ENCODE peak calls at places on chromosomes 11 and 22, in eight cellular contexts. M is anterior cingulate cortex; A is effector CD4-positive, alpha-beta T cell; K is stimulated activated CD8-positive, alpha-beta memory T cell treated with anti-CD3 and anti-CD28 coated beads, Interleukin-4, amount 100 ng/mL, for 4 hours; L is NB4; Z is sciatic nerve; P is substantia nigra; X is islet precursor cell. S is an unnamed sample.

GRCh38 chr11:22337571-22338464 is at the start of gene SLC17A6:
- DNase-seq in A (no peak), L (peak), M (no peak), K (no peak), P (no peak), Z (no peak), X (peak), S (peak)

GRCh38 chr22:36541831-36542391 is 12.9 kb upstream of the EIF3D start:
- DNase-seq in L (no peak), X (peak), P (no peak), M (no peak), K (no peak), Z (no peak), A (no peak), S (peak)

GRCh38 chr11:75775056-75775455 is 6.5 kb downstream of the DGAT2 start:
- DNase-seq in M (no peak), A (no peak), Z (no peak), K (no peak), X (no peak), L (no peak), P (no peak), S (no peak)

GRCh38 chr11:45083544-45084087 is 62.8 kb upstream of the PRDM11 start:
- DNase-seq in Z (no peak), M (no peak), K (no peak), A (no peak), X (peak), P (no peak), L (no peak), S (peak)

GRCh38 chr11:107898270-107898669 is 30.0 kb upstream of the RAB39A start:
- DNase-seq in L (peak), M (no peak), K (no peak), Z (no peak), A (no peak), P (no peak), X (no peak), S (peak)

GRCh38 chr22:41931701-41932269 is 5.2 kb upstream of the TNFRSF13C start:
- DNase-seq in K (no peak), X (peak), P (no peak), A (no peak), L (peak), Z (no peak), M (no peak), S (no peak)

GRCh38 chr22:19550382-19550781 is 26.2 kb upstream of the CLDN5 start:
- DNase-seq in X (no peak), Z (no peak), K (no peak), L (no peak), P (no peak), M (no peak), A (no peak), S (no peak)

GRCh38 chr22:40289991-40290459 is 56.3 kb upstream of the ADSL start:
- DNase-seq in P (no peak), K (peak), A (peak), M (no peak), Z (no peak), L (no peak), X (peak), S (no peak)

GRCh38 chr22:29621761-29622526 is 18.5 kb downstream of the NF2 start:
- DNase-seq in L (no peak), A (no peak), Z (no peak), M (no peak), X (no peak), P (no peak), K (no peak), S (no peak)

GRCh38 chr11:58927393-58928081 is 11.8 kb upstream of the GLYATL1 start:
- DNase-seq in X (peak), L (no peak), M (no peak), Z (no peak), A (no peak), P (no peak), K (no peak), S (peak)

GRCh38 chr11:4181780-4182721 is 87.5 kb downstream of the RRM1 start:
- DNase-seq in Z (no peak), P (peak), K (no peak), X (peak), L (peak), A (no peak), M (no peak), S (peak)

GRCh38 chr11:61602775-61603569 is 22.1 kb upstream of the SYT7 start:
- DNase-seq in Z (no peak), K (no peak), L (peak), P (no peak), A (no peak), X (peak), M (no peak), S (no peak)

GRCh38 chr22:19747574-19747973 is 13.0 kb upstream of the TBX1 start:
- DNase-seq in M (no peak), A (no peak), P (no peak), K (no peak), X (no peak), Z (no peak), L (no peak), S (no peak)

GRCh38 chr11:16893456-16894076 is 120.6 kb downstream of the PLEKHA7 start:
- DNase-seq in P (no peak), K (no peak), M (no peak), L (no peak), X (peak), A (no peak), Z (no peak), S (no peak)

GRCh38 chr22:19176732-19177131 is 1.8 kb downstream of the SLC25A1 start:
- DNase-seq in A (no peak), M (no peak), P (no peak), X (peak), K (no peak), L (peak), Z (no peak), S (no peak)

GRCh38 chr11:123202155-123202714 is 7.2 kb upstream of the CLMP start:
- DNase-seq in X (peak), K (no peak), L (no peak), A (no peak), Z (no peak), M (no peak), P (no peak), S (no peak)

GRCh38 chr11:118921121-118921928 is 4.4 kb downstream of the BCL9L start:
- DNase-seq in L (peak), Z (peak), K (no peak), P (peak), M (no peak), A (no peak), X (peak), S (no peak)

GRCh38 chr22:46022881-46023512 is 46.0 kb upstream of the WNT7B start:
- DNase-seq in P (no peak), K (no peak), Z (no peak), M (no peak), L (no peak), A (no peak), X (no peak), S (no peak)

GRCh38 chr11:74179234-74180126 is 8.4 kb downstream of the PPME1 start:
- DNase-seq in X (no peak), P (no peak), L (no peak), Z (no peak), A (no peak), M (no peak), K (no peak), S (no peak)

GRCh38 chr11:117710211-117710610 is 86.8 kb downstream of the DSCAML1 start:
- DNase-seq in K (no peak), A (no peak), P (no peak), M (no peak), X (no peak), L (no peak), Z (no peak), S (no peak)

GRCh38 chr11:13309156-13309555 is 31.6 kb downstream of the BMAL1 start:
- DNase-seq in Z (no peak), X (no peak), K (no peak), M (no peak), L (no peak), A (no peak), P (no peak), S (no peak)

GRCh38 chr22:35589071-35589735 is 27.9 kb downstream of the MB start:
- DNase-seq in M (no peak), P (no peak), A (no peak), X (peak), K (no peak), Z (no peak), L (peak), S (no peak)

GRCh38 chr11:87870081-87870480 is 305.2 kb downstream of the RAB38 start:
- DNase-seq in P (no peak), L (no peak), A (no peak), M (no peak), X (no peak), Z (no peak), K (no peak), S (no peak)

GRCh38 chr11:130827697-130828377 is 88.4 kb downstream of the SNX19 start:
- DNase-seq in A (no peak), X (peak), P (no peak), Z (peak), K (no peak), M (no peak), L (peak), S (peak)

GRCh38 chr11:92793189-92793588 is 176.3 kb upstream of the MTNR1B start:
- DNase-seq in Z (no peak), X (no peak), K (no peak), M (no peak), L (no peak), P (no peak), A (no peak), S (no peak)

GRCh38 chr11:115678942-115679341 is 174.7 kb upstream of the CADM1 start:
- DNase-seq in X (peak), K (no peak), A (no peak), P (no peak), L (peak), M (no peak), Z (no peak), S (peak)

GRCh38 chr11:34363363-34364084 is 5.7 kb upstream of the ABTB2 start:
- DNase-seq in P (no peak), K (no peak), Z (no peak), L (peak), A (no peak), M (no peak), X (peak), S (no peak)

GRCh38 chr11:76102772-76103171 is 103.5 kb downstream of the WNT11 start:
- DNase-seq in P (no peak), K (no peak), Z (no peak), L (no peak), A (no peak), M (no peak), X (no peak), S (peak)

GRCh38 chr11:28649922-28650321 is 541.7 kb downstream of the METTL15 start:
- DNase-seq in P (no peak), A (no peak), L (no peak), Z (no peak), X (no peak), K (no peak), M (no peak), S (no peak)

GRCh38 chr11:17696741-17697140 is 22.6 kb upstream of the MYOD1 start:
- DNase-seq in M (no peak), P (no peak), A (no peak), Z (no peak), X (no peak), L (no peak), K (no peak), S (no peak)

GRCh38 chr22:43833286-43834240 is 21.5 kb upstream of the EFCAB6 start:
- DNase-seq in Z (no peak), X (no peak), L (no peak), A (no peak), P (no peak), M (no peak), K (no peak), S (no peak)

GRCh38 chr11:70541176-70541575 is 142.8 kb downstream of the CTTN start:
- DNase-seq in K (no peak), L (no peak), Z (no peak), P (no peak), M (no peak), A (no peak), X (no peak), S (no peak)

GRCh38 chr22:20903093-20903492 is 14.1 kb upstream of the CRKL start:
- DNase-seq in Z (no peak), M (no peak), A (no peak), L (no peak), X (no peak), K (no peak), P (no peak), S (no peak)